ENCODE peak calls at places on chromosomes 5 and 9, in ten cellular contexts. Q is NCI-H1105, C is neural crest cell, E is NCI-H510A treated with DMSO at 0.1 percent for 48 hours, Y is posterior vena cava, V is iPS-NIHi11, Z is NCI-H82, P is type B pancreatic cell, B is endodermal cell, U is GM10248. F is an unnamed sample.

GRCh38 chr5:135318924-135319323 is 80.1 kb downstream of the MACROH2A1 start:
- DNase-seq in V (no peak), C (no peak), Z (no peak), E (no peak), B (peak), U (no peak), P (peak), Y (no peak), Q (no peak), F (no peak)

GRCh38 chr5:145203193-145203592 is 631.9 kb downstream of the PRELID2 start:
- DNase-seq in U (no peak), Q (no peak), Y (no peak), Z (no peak), P (no peak), B (no peak), E (no peak), C (no peak), V (no peak), F (no peak)

GRCh38 chr5:126694403-126694802 is 82.5 kb upstream of the LMNB1 start:
- DNase-seq in Z (no peak), P (no peak), U (no peak), Y (no peak), C (no peak), V (no peak), B (peak), Q (no peak), E (no peak), F (no peak)

GRCh38 chr5:73039082-73039481 is 81.3 kb upstream of the TMEM171 start:
- DNase-seq in V (peak), Q (peak), B (peak), Z (no peak), Y (no peak), E (peak), P (no peak), U (no peak), C (no peak), F (no peak)

GRCh38 chr5:74093501-74093993 is 467.6 kb downstream of the ARHGEF28 start:
- DNase-seq in E (no peak), V (no peak), Q (no peak), Z (peak), P (no peak), U (no peak), C (no peak), Y (no peak), B (no peak), F (peak)

GRCh38 chr9:93098236-93098946 is 2.4 kb downstream of the CARD19 start:
- DNase-seq in V (peak), P (no peak), Q (no peak), Y (peak), C (no peak), Z (no peak), U (no peak), E (no peak), B (peak), F (peak)

GRCh38 chr9:128006360-128007024 is 25.7 kb upstream of the EEIG1 start:
- DNase-seq in C (no peak), B (no peak), V (no peak), E (no peak), Q (no peak), Y (no peak), P (no peak), Z (no peak), U (no peak), F (no peak)

GRCh38 chr5:139417214-139417613 is 13.3 kb upstream of the SPATA24 start:
- DNase-seq in P (no peak), C (no peak), Z (no peak), Y (no peak), Q (peak), B (no peak), U (no peak), E (no peak), V (no peak), F (no peak)

GRCh38 chr5:1202798-1203185 is 1.4 kb downstream of the SLC6A19 start:
- DNase-seq in E (no peak), B (no peak), Q (no peak), C (no peak), V (no peak), Y (no peak), P (no peak), Z (no peak), U (no peak), F (no peak)

GRCh38 chr5:17441351-17441750 is 56.7 kb upstream of the TAF11L2 start:
- DNase-seq in V (no peak), Y (no peak), U (no peak), Z (no peak), P (no peak), B (no peak), C (no peak), E (no peak), Q (no peak), F (no peak)

GRCh38 chr5:174576042-174576441 is 148.3 kb upstream of the MSX2 start:
- DNase-seq in C (no peak), E (no peak), U (no peak), B (no peak), Y (no peak), Q (no peak), V (no peak), Z (no peak), P (no peak), F (no peak)

GRCh38 chr9:97773723-97774122 is 76.6 kb upstream of the XPA start:
- DNase-seq in B (no peak), Z (no peak), Y (no peak), U (no peak), Q (no peak), V (no peak), P (no peak), E (no peak), C (no peak), F (peak)